ENCODE peak calls at places on chromosomes 11 and 22, in seven cellular contexts. One of them, this sample, is unnamed.

GRCh38 chr11:2693271-2693833 is 6.4 kb downstream of the KCNQ1OT1 start:
- DNase-seq in SW480: no peak
- DNase-seq in ACHN: no peak
- DNase-seq in NB4: no peak
- DNase-seq in NCI-H345: no peak
- DNase-seq in endothelial cell: no peak
- DNase-seq in activated naive CD8-positive, alpha-beta T cell treated with anti-CD3 and anti-CD28 coated beads, Interleukin-2, amount 50 U/mL, for 16 hours: no peak
- DNase-seq in this sample: no peak

GRCh38 chr22:46050916-46051614 is 74.1 kb upstream of the WNT7B start:
- DNase-seq in SW480: no peak
- DNase-seq in ACHN: no peak
- DNase-seq in NB4: no peak
- DNase-seq in NCI-H345: no peak
- DNase-seq in endothelial cell: no peak
- DNase-seq in activated naive CD8-positive, alpha-beta T cell treated with anti-CD3 and anti-CD28 coated beads, Interleukin-2, amount 50 U/mL, for 16 hours: no peak
- DNase-seq in this sample: no peak

GRCh38 chr11:124644426-124645280 is 22.0 kb downstream of the TBRG1 start:
- DNase-seq in SW480: peak; percentile 71
- DNase-seq in ACHN: peak; percentile 56
- DNase-seq in NB4: peak; percentile 67
- DNase-seq in NCI-H345: peak; percentile 48
- DNase-seq in endothelial cell: peak; percentile 56
- DNase-seq in activated naive CD8-positive, alpha-beta T cell treated with anti-CD3 and anti-CD28 coated beads, Interleukin-2, amount 50 U/mL, for 16 hours: no peak
- DNase-seq in this sample: peak; percentile 72

GRCh38 chr11:2173150-2173693 is 1.6 kb upstream of the TH start:
- DNase-seq in SW480: no peak
- DNase-seq in ACHN: no peak
- DNase-seq in NB4: no peak
- DNase-seq in NCI-H345: no peak
- DNase-seq in endothelial cell: peak; percentile 64
- DNase-seq in activated naive CD8-positive, alpha-beta T cell treated with anti-CD3 and anti-CD28 coated beads, Interleukin-2, amount 50 U/mL, for 16 hours: no peak
- DNase-seq in this sample: no peak

GRCh38 chr11:43486141-43486540 is 127.4 kb downstream of the TTC17 start:
- DNase-seq in SW480: no peak
- DNase-seq in ACHN: no peak
- DNase-seq in NB4: no peak
- DNase-seq in NCI-H345: no peak
- DNase-seq in endothelial cell: no peak
- DNase-seq in activated naive CD8-positive, alpha-beta T cell treated with anti-CD3 and anti-CD28 coated beads, Interleukin-2, amount 50 U/mL, for 16 hours: no peak
- DNase-seq in this sample: peak; percentile 44

GRCh38 chr22:36331912-36332622 is 55.7 kb downstream of the MYH9 start:
- DNase-seq in SW480: peak; percentile 71
- DNase-seq in ACHN: peak; percentile 29
- DNase-seq in NB4: peak; percentile 83
- DNase-seq in NCI-H345: no peak
- DNase-seq in endothelial cell: peak; percentile 22
- DNase-seq in activated naive CD8-positive, alpha-beta T cell treated with anti-CD3 and anti-CD28 coated beads, Interleukin-2, amount 50 U/mL, for 16 hours: no peak
- DNase-seq in this sample: peak; percentile 82

GRCh38 chr11:95542868-95543551 is 246.6 kb downstream of the FAM76B start:
- DNase-seq in SW480: no peak
- DNase-seq in ACHN: no peak
- DNase-seq in NB4: no peak
- DNase-seq in NCI-H345: no peak
- DNase-seq in endothelial cell: no peak
- DNase-seq in activated naive CD8-positive, alpha-beta T cell treated with anti-CD3 and anti-CD28 coated beads, Interleukin-2, amount 50 U/mL, for 16 hours: no peak
- DNase-seq in this sample: no peak

GRCh38 chr11:10529279-10529678 is 11.7 kb downstream of the RNF141 start:
- DNase-seq in SW480: no peak
- DNase-seq in ACHN: no peak
- DNase-seq in NB4: no peak
- DNase-seq in NCI-H345: no peak
- DNase-seq in endothelial cell: no peak
- DNase-seq in activated naive CD8-positive, alpha-beta T cell treated with anti-CD3 and anti-CD28 coated beads, Interleukin-2, amount 50 U/mL, for 16 hours: no peak
- DNase-seq in this sample: peak; percentile 78

GRCh38 chr11:124892750-124893454 is 4.8 kb downstream of the ROBO4 start:
- DNase-seq in SW480: no peak
- DNase-seq in ACHN: no peak
- DNase-seq in NB4: no peak
- DNase-seq in NCI-H345: no peak
- DNase-seq in endothelial cell: peak; percentile 1
- DNase-seq in activated naive CD8-positive, alpha-beta T cell treated with anti-CD3 and anti-CD28 coated beads, Interleukin-2, amount 50 U/mL, for 16 hours: no peak
- DNase-seq in this sample: no peak

GRCh38 chr22:42269407-42270177 is 861 bp downstream of the TCF20 start:
- DNase-seq in SW480: peak; percentile 85
- DNase-seq in ACHN: peak; percentile 49
- DNase-seq in NB4: peak; percentile 71
- DNase-seq in NCI-H345: peak; percentile 34
- DNase-seq in endothelial cell: peak; percentile 52
- DNase-seq in activated naive CD8-positive, alpha-beta T cell treated with anti-CD3 and anti-CD28 coated beads, Interleukin-2, amount 50 U/mL, for 16 hours: peak; percentile 49
- DNase-seq in this sample: peak; percentile 37

GRCh38 chr22:41919357-41920224 is 4.7 kb upstream of the SHISA8 start:
- DNase-seq in SW480: no peak
- DNase-seq in ACHN: peak; percentile 35
- DNase-seq in NB4: peak; percentile 78
- DNase-seq in NCI-H345: no peak
- DNase-seq in endothelial cell: peak; percentile 70
- DNase-seq in activated naive CD8-positive, alpha-beta T cell treated with anti-CD3 and anti-CD28 coated beads, Interleukin-2, amount 50 U/mL, for 16 hours: no peak
- DNase-seq in this sample: peak; percentile 14

GRCh38 chr11:33040127-33040861 is 922 bp downstream of the TCP11L1 start:
- DNase-seq in SW480: peak; percentile 58
- DNase-seq in ACHN: no peak
- DNase-seq in NB4: no peak
- DNase-seq in NCI-H345: peak; percentile 66
- DNase-seq in endothelial cell: no peak
- DNase-seq in activated naive CD8-positive, alpha-beta T cell treated with anti-CD3 and anti-CD28 coated beads, Interleukin-2, amount 50 U/mL, for 16 hours: no peak
- DNase-seq in this sample: peak; percentile 52

GRCh38 chr22:16131918-16132317 is 442.1 kb downstream of the POTEH start:
- DNase-seq in SW480: no peak
- DNase-seq in ACHN: no peak
- DNase-seq in NB4: no peak
- DNase-seq in NCI-H345: no peak
- DNase-seq in endothelial cell: no peak
- DNase-seq in activated naive CD8-positive, alpha-beta T cell treated with anti-CD3 and anti-CD28 coated beads, Interleukin-2, amount 50 U/mL, for 16 hours: no peak
- DNase-seq in this sample: no peak

GRCh38 chr11:68269414-68270081 is 2.2 kb downstream of the C11orf24 start:
- DNase-seq in SW480: no peak
- DNase-seq in ACHN: no peak
- DNase-seq in NB4: no peak
- DNase-seq in NCI-H345: no peak
- DNase-seq in endothelial cell: no peak
- DNase-seq in activated naive CD8-positive, alpha-beta T cell treated with anti-CD3 and anti-CD28 coated beads, Interleukin-2, amount 50 U/mL, for 16 hours: no peak
- DNase-seq in this sample: peak; percentile 80

GRCh38 chr11:116175707-116176106 is 597.1 kb downstream of the BUD13 start:
- DNase-seq in SW480: no peak
- DNase-seq in ACHN: no peak
- DNase-seq in NB4: no peak
- DNase-seq in NCI-H345: no peak
- DNase-seq in endothelial cell: no peak
- DNase-seq in activated naive CD8-positive, alpha-beta T cell treated with anti-CD3 and anti-CD28 coated beads, Interleukin-2, amount 50 U/mL, for 16 hours: no peak
- DNase-seq in this sample: no peak

GRCh38 chr22:36833073-36833472 is 16.2 kb upstream of the PVALB start:
- DNase-seq in SW480: no peak
- DNase-seq in ACHN: no peak
- DNase-seq in NB4: peak; percentile 63
- DNase-seq in NCI-H345: no peak
- DNase-seq in endothelial cell: no peak
- DNase-seq in activated naive CD8-positive, alpha-beta T cell treated with anti-CD3 and anti-CD28 coated beads, Interleukin-2, amount 50 U/mL, for 16 hours: no peak
- DNase-seq in this sample: no peak

GRCh38 chr11:135027461-135027860 is 615.4 kb upstream of the B3GAT1 start:
- DNase-seq in SW480: peak; percentile 31
- DNase-seq in ACHN: peak; percentile 31
- DNase-seq in NB4: peak; percentile 70
- DNase-seq in NCI-H345: no peak
- DNase-seq in endothelial cell: peak; percentile 69
- DNase-seq in activated naive CD8-positive, alpha-beta T cell treated with anti-CD3 and anti-CD28 coated beads, Interleukin-2, amount 50 U/mL, for 16 hours: no peak
- DNase-seq in this sample: peak; percentile 48

GRCh38 chr11:102256251-102256650 is 61.0 kb upstream of the BIRC3 start:
- DNase-seq in SW480: peak; percentile 68
- DNase-seq in ACHN: no peak
- DNase-seq in NB4: no peak
- DNase-seq in NCI-H345: no peak
- DNase-seq in endothelial cell: no peak
- DNase-seq in activated naive CD8-positive, alpha-beta T cell treated with anti-CD3 and anti-CD28 coated beads, Interleukin-2, amount 50 U/mL, for 16 hours: no peak
- DNase-seq in this sample: peak; percentile 83

GRCh38 chr11:121418625-121419114 is 33.4 kb upstream of the SORL1 start:
- DNase-seq in SW480: no peak
- DNase-seq in ACHN: no peak
- DNase-seq in NB4: peak; percentile 96
- DNase-seq in NCI-H345: no peak
- DNase-seq in endothelial cell: no peak
- DNase-seq in activated naive CD8-positive, alpha-beta T cell treated with anti-CD3 and anti-CD28 coated beads, Interleukin-2, amount 50 U/mL, for 16 hours: no peak
- DNase-seq in this sample: peak; percentile 23

GRCh38 chr11:13030857-13031256 is 21.7 kb downstream of the RASSF10 start:
- DNase-seq in SW480: no peak
- DNase-seq in ACHN: no peak
- DNase-seq in NB4: no peak
- DNase-seq in NCI-H345: peak; percentile 84
- DNase-seq in endothelial cell: no peak
- DNase-seq in activated naive CD8-positive, alpha-beta T cell treated with anti-CD3 and anti-CD28 coated beads, Interleukin-2, amount 50 U/mL, for 16 hours: no peak
- DNase-seq in this sample: no peak

GRCh38 chr22:46362221-46362933 is 26.9 kb downstream of the TRMU start:
- DNase-seq in SW480: no peak
- DNase-seq in ACHN: no peak
- DNase-seq in NB4: no peak
- DNase-seq in NCI-H345: peak; percentile 5
- DNase-seq in endothelial cell: no peak
- DNase-seq in activated naive CD8-positive, alpha-beta T cell treated with anti-CD3 and anti-CD28 coated beads, Interleukin-2, amount 50 U/mL, for 16 hours: no peak
- DNase-seq in this sample: no peak

GRCh38 chr11:31813961-31814868 is 3.1 kb upstream of the PAX6 start:
- DNase-seq in SW480: no peak
- DNase-seq in ACHN: peak; percentile 37
- DNase-seq in NB4: no peak
- DNase-seq in NCI-H345: peak; percentile 13
- DNase-seq in endothelial cell: peak; percentile 31
- DNase-seq in activated naive CD8-positive, alpha-beta T cell treated with anti-CD3 and anti-CD28 coated beads, Interleukin-2, amount 50 U/mL, for 16 hours: no peak
- DNase-seq in this sample: peak; percentile 20

GRCh38 chr11:101617735-101618332 is 34.0 kb upstream of the TRPC6 start:
- DNase-seq in SW480: no peak
- DNase-seq in ACHN: no peak
- DNase-seq in NB4: no peak
- DNase-seq in NCI-H345: no peak
- DNase-seq in endothelial cell: no peak
- DNase-seq in activated naive CD8-positive, alpha-beta T cell treated with anti-CD3 and anti-CD28 coated beads, Interleukin-2, amount 50 U/mL, for 16 hours: no peak
- DNase-seq in this sample: peak; percentile 52

GRCh38 chr11:8003187-8003586 is 16.1 kb downstream of the EIF3F start:
- DNase-seq in SW480: no peak
- DNase-seq in ACHN: no peak
- DNase-seq in NB4: no peak
- DNase-seq in NCI-H345: no peak
- DNase-seq in endothelial cell: no peak
- DNase-seq in activated naive CD8-positive, alpha-beta T cell treated with anti-CD3 and anti-CD28 coated beads, Interleukin-2, amount 50 U/mL, for 16 hours: no peak
- DNase-seq in this sample: no peak

GRCh38 chr11:63769044-63769718 is 606 bp upstream of the ZFTA start:
- DNase-seq in SW480: peak; percentile 42
- DNase-seq in ACHN: peak; percentile 37
- DNase-seq in NB4: peak; percentile 60
- DNase-seq in NCI-H345: peak; percentile 54
- DNase-seq in endothelial cell: peak; percentile 42
- DNase-seq in activated naive CD8-positive, alpha-beta T cell treated with anti-CD3 and anti-CD28 coated beads, Interleukin-2, amount 50 U/mL, for 16 hours: no peak
- DNase-seq in this sample: peak; percentile 33

GRCh38 chr11:103923473-103923931 is 112.9 kb upstream of the DDI1 start:
- DNase-seq in SW480: peak; percentile 72
- DNase-seq in ACHN: no peak
- DNase-seq in NB4: no peak
- DNase-seq in NCI-H345: peak; percentile 68
- DNase-seq in endothelial cell: no peak
- DNase-seq in activated naive CD8-positive, alpha-beta T cell treated with anti-CD3 and anti-CD28 coated beads, Interleukin-2, amount 50 U/mL, for 16 hours: no peak
- DNase-seq in this sample: peak; percentile 85

GRCh38 chr11:35919244-35919643 is 24.6 kb upstream of the LDLRAD3 start:
- DNase-seq in SW480: peak; percentile 34
- DNase-seq in ACHN: no peak
- DNase-seq in NB4: no peak
- DNase-seq in NCI-H345: peak; percentile 92
- DNase-seq in endothelial cell: no peak
- DNase-seq in activated naive CD8-positive, alpha-beta T cell treated with anti-CD3 and anti-CD28 coated beads, Interleukin-2, amount 50 U/mL, for 16 hours: no peak
- DNase-seq in this sample: peak; percentile 71

This sample was measured in M059J.